ENCODE peak calls at places on chromosomes 5 and 9, in five cellular contexts. E is MCF 10A, J is fibroblast of mammary gland, T is choroid plexus epithelial cell, L is astrocyte. X is an unnamed sample.

GRCh38 chr9:3337515-3337914 is 188.3 kb downstream of the RFX3 start:
- DNase-seq in J (peak), T (peak), E (peak), L (peak), X (no peak)

GRCh38 chr5:179207470-179207869 is 137.8 kb downstream of the ADAMTS2 start:
- DNase-seq in L (no peak), E (no peak), T (no peak), J (no peak), X (no peak)

GRCh38 chr9:26939934-26940711 is 6.9 kb downstream of the PLAA start:
- DNase-seq in T (no peak), E (no peak), J (no peak), L (no peak), X (no peak)

GRCh38 chr5:34867660-34868059 is 28.7 kb downstream of the TTC23L start:
- DNase-seq in T (no peak), L (no peak), J (no peak), E (no peak), X (no peak)

GRCh38 chr5:65152131-65152530 is 329.6 kb downstream of the ADAMTS6 start:
- DNase-seq in L (peak), J (peak), E (no peak), T (no peak), X (no peak)

GRCh38 chr9:33297455-33297854 is 7.1 kb downstream of the NFX1 start:
- DNase-seq in E (peak), T (peak), J (no peak), L (no peak), X (no peak)

GRCh38 chr5:29054694-29055093 is 2016.3 kb upstream of the CDH9 start:
- DNase-seq in J (no peak), L (no peak), E (peak), T (no peak), X (no peak)

GRCh38 chr5:123530728-123531127 is 18.8 kb downstream of the CSNK1G3 start:
- DNase-seq in J (no peak), L (no peak), E (no peak), T (peak), X (no peak)

GRCh38 chr5:39138892-39139291 is 64.7 kb upstream of the RICTOR start:
- DNase-seq in E (peak), T (peak), L (peak), J (peak), X (no peak)

GRCh38 chr5:150021491-150022162 is 21.1 kb downstream of the HMGXB3 start:
- DNase-seq in L (peak), E (peak), J (peak), T (no peak), X (no peak)

DNA sequence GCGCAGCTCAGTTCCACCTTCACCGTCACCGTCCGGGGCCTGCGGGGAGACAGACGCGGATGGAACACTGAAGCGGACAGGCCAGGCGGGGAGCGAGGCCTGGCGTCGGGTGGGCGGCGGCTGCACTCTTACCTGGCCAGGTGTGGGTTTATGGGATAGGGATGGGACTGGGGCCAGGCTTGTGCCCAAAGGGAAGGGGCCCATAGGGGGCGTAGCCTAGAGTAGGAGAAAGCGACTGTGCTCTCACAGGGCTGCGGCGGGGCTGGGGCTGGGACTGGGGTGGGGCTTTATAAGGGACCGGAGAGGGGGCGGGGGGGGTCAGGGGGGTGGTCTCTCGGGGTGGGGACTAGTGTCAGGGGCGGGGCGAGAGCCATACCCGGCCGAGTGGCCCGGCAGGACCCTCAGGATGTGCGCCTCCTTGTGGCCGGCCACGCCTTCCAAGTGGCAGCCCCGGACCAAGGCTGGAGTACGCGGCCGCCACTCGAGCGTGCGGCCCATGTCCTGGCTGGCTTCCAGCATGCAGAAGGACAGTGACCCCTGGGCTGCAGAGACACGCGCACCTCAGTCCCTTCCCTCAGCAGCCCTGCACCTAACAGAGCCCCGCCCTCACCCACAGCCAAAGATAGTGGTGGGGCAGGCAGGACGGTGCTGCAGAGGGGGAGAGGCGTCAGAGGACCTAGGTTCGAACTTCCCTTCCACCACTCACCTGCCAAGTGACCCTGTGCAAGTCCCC is 22.8 kb downstream of the FPGS start:
- DNase-seq in T (no peak), E (no peak), L (no peak), J (no peak), X (peak)
- TF ChIP-seq CTCF in T (peak), E (no peak), L (no peak), J (no peak), X (peak)

GRCh38 chr5:43019615-43020293 is 20.4 kb downstream of the ANXA2R start:
- DNase-seq in E (no peak), L (peak), J (peak), T (peak), X (no peak)
- TF ChIP-seq CTCF in E (no peak), L (peak), J (peak), T (peak), X (peak)

GRCh38 chr5:173581408-173582197 is 34.8 kb downstream of the BOD1 start:
- DNase-seq in T (peak), E (peak), L (no peak), J (peak), X (peak)
- TF ChIP-seq CTCF in T (peak), E (peak), L (peak), J (peak), X (peak)

GRCh38 chr9:99193466-99193821 is 28.3 kb downstream of the ALG2 start:
- DNase-seq in E (no peak), L (no peak), T (no peak), J (no peak), X (no peak)

GRCh38 chr9:99189887-99190596 is 31.7 kb downstream of the ALG2 start:
- DNase-seq in E (no peak), L (no peak), T (peak), J (no peak), X (no peak)

GRCh38 chr9:99189186-99189585 is 32.6 kb downstream of the ALG2 start:
- DNase-seq in T (no peak), J (no peak), L (no peak), E (no peak), X (no peak)

GRCh38 chr9:99190597-99191283 is 31.0 kb downstream of the ALG2 start:
- DNase-seq in L (no peak), E (no peak), J (no peak), T (no peak), X (no peak)

DNA sequence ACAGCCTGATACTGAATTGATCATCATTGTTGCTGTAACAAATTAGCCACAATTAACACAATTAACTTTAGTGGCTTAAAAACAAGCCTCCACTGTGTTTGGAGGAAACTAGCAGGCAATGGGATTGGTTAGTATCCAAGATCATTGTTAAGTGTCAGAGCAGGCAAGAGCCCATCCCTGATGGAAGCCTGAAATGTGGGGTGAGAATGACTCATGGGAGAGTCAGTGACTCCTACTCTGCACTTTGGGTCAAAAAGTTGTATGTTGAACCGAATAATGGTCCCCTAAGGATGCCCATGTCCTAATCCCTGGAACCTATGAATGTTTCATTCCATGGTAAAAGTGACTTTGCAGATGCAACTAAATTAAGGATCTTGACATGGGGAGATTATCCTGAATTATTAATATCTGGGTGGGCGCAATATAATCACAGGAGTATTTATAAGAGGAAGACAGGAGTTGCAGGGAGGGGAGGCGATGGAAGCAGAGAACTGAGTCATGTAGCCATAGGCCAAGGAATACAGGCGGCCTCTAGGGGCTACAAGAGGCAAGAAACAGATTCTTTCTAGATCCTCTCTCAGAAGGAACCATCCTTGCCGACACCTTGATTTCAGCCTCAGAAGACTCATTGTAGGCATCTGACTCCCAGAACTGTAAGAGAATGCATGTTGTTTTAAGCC is 28.8 kb downstream of the ALG2 start:
- DNase-seq in T (peak), J (peak), E (peak), L (no peak), X (no peak)
- TF ChIP-seq CTCF in T (peak), J (peak), E (peak), L (no peak), X (no peak)

DNA sequence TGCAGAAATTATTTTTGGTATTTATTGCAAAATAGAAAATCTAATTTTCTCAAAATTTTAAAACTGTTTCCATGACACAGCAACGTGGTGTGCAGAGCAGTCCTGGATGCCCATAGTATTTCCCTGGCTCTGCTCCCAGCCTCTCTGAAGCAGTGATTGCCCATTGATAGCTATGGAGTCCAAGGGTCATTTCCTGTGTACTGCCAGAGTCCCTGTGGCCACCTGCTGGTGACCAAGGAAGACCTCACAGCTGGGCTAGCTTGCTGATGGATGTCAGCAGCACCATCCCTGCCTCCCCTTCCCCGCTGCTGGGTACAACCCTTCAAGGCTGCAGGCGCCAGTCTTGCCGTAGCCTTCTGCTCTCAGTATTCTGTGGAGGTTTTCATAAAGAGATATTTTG is 184.1 kb downstream of the DIRAS2 start:
- DNase-seq in E (peak), J (no peak), T (no peak), L (no peak), X (no peak)
- TF ChIP-seq CTCF in E (no peak), J (no peak), T (peak), L (no peak), X (no peak)

GRCh38 chr5:103228056-103228455 is 30.5 kb upstream of the MACIR start:
- DNase-seq in E (no peak), T (peak), J (no peak), L (no peak), X (no peak)
- TF ChIP-seq CTCF in E (no peak), T (no peak), J (no peak), L (no peak), X (no peak)

GRCh38 chr5:143231973-143232812 is 171.3 kb downstream of the NR3C1 start:
- DNase-seq in T (no peak), L (no peak), J (no peak), E (no peak), X (no peak)

GRCh38 chr5:143233020-143233419 is 170.5 kb downstream of the NR3C1 start:
- DNase-seq in E (no peak), L (peak), J (peak), T (peak), X (no peak)

GRCh38 chr5:143229896-143230675 is 173.4 kb downstream of the NR3C1 start:
- DNase-seq in L (no peak), T (no peak), E (no peak), J (peak), X (no peak)

GRCh38 chr5:143230676-143230996 is 172.8 kb downstream of the NR3C1 start:
- DNase-seq in J (no peak), E (no peak), L (no peak), T (no peak), X (no peak)

GRCh38 chr5:143231426-143231825 is 172.1 kb downstream of the NR3C1 start:
- DNase-seq in L (no peak), J (no peak), E (no peak), T (no peak), X (no peak)
- TF ChIP-seq CTCF in L (no peak), J (no peak), E (no peak), T (no peak), X (no peak)

GRCh38 chr5:91687430-91687829 is 304.3 kb upstream of the ARRDC3 start:
- DNase-seq in E (no peak), J (no peak), L (no peak), T (no peak), X (no peak)

GRCh38 chr5:91690921-91691320 is 307.8 kb upstream of the ARRDC3 start:
- DNase-seq in L (no peak), E (peak), T (peak), J (no peak), X (no peak)

DNA sequence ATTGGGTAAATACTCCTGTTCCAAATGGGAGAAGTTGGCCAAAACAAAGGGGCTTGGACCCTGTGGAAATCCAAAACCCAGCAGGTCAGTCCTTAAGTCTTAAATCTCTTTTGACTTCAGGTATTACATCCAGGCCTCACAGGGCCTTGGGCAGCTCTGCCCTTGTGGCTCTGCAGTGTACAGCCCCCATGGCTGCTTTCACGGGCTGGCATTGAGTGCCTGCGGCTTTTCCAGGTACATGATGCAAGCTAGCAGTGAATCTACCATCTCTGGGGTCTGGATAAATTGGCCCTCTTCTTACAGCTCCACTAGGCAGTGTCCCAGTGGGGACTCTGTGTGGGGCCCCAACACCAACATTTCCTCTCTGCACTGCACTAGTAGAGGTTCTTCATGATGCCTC is 308.5 kb upstream of the ARRDC3 start:
- DNase-seq in E (no peak), T (no peak), L (no peak), J (no peak), X (no peak)
- TF ChIP-seq CTCF in E (no peak), T (no peak), L (no peak), J (no peak), X (no peak)

GRCh38 chr5:14218011-14218410 is 74.9 kb downstream of the TRIO start:
- DNase-seq in E (no peak), T (no peak), L (no peak), J (no peak), X (no peak)
- TF ChIP-seq CTCF in E (no peak), T (no peak), L (no peak), J (no peak), X (no peak)

GRCh38 chr5:143807401-143807800 is 4.6 kb upstream of the HMHB1 start:
- DNase-seq in L (no peak), E (no peak), J (no peak), T (no peak), X (no peak)

GRCh38 chr5:143806568-143806967 is 5.4 kb upstream of the HMHB1 start:
- DNase-seq in J (no peak), L (no peak), E (no peak), T (peak), X (no peak)

GRCh38 chr5:143812085-143812705 is at the start of gene HMHB1:
- DNase-seq in T (no peak), E (no peak), J (no peak), L (no peak), X (no peak)
- TF ChIP-seq CTCF in T (no peak), E (no peak), J (no peak), L (no peak), X (no peak)

X was measured in mesothelial cell of epicardium.